ENCODE peak calls at places on chromosomes 11 and 22, in nine cellular contexts. C, J, S, B, W, K, F, G and D are unnamed samples.
A peak's percentile ranks its signal among the peaks of the same experiment; 100 is the strongest.

GRCh38 chr22:29344137-29344536 is 28.6 kb upstream of the RASL10A start:
- ATAC-seq in C (peak; percentile 73), W (peak; percentile 69), K (peak; percentile 44), J (peak; percentile 9), S (peak; percentile 76), F (peak; percentile 84), G (no peak), B (no peak), D (peak; percentile 87)

GRCh38 chr22:36798671-36799066 is 18.2 kb downstream of the PVALB start:
- ATAC-seq in B (no peak), F (no peak), S (peak; percentile 40), G (no peak), K (no peak), W (no peak), C (no peak), J (no peak), D (no peak)

GRCh38 chr11:110513521-110514450 is 84.0 kb downstream of the FDX1 start:
- ATAC-seq in B (no peak), W (no peak), F (no peak), J (no peak), C (peak; percentile 39), S (peak; percentile 45), G (no peak), K (no peak), D (peak; percentile 39)

GRCh38 chr11:76166314-76166713 is 40.0 kb downstream of the WNT11 start:
- ATAC-seq in J (no peak), F (no peak), C (no peak), B (peak; percentile 77), W (no peak), K (no peak), S (no peak), G (peak; percentile 86), D (no peak)

GRCh38 chr22:38864361-38865191 is 7.4 kb downstream of the CBX6 start:
- ATAC-seq in G (peak; percentile 1), J (peak; percentile 37), F (peak; percentile 28), C (peak; percentile 51), S (peak; percentile 16), B (no peak), W (no peak), K (no peak), D (no peak)

GRCh38 chr11:10302294-10302743 is 2.6 kb upstream of the ADM start:
- ATAC-seq in K (no peak), S (peak; percentile 11), F (peak; percentile 5), W (no peak), J (peak; percentile 3), G (no peak), B (no peak), C (peak; percentile 1), D (peak; percentile 1)

GRCh38 chr11:130536106-130537040 is 87.9 kb downstream of the ADAMTS15 start:
- ATAC-seq in B (no peak), S (no peak), C (no peak), F (peak; percentile 51), W (no peak), J (no peak), G (no peak), K (no peak), D (peak; percentile 89)

GRCh38 chr22:42330953-42331525 is 60.6 kb upstream of the TCF20 start:
- ATAC-seq in K (no peak), G (no peak), S (no peak), F (no peak), C (no peak), J (peak; percentile 47), W (no peak), B (no peak), D (no peak)

GRCh38 chr11:61727401-61727811 is 25.0 kb upstream of the MYRF start:
- ATAC-seq in J (no peak), B (no peak), S (no peak), K (no peak), F (no peak), W (no peak), G (no peak), C (peak; percentile 13), D (no peak)

GRCh38 chr11:107882095-107882820 is 23.7 kb upstream of the SLC35F2 start:
- ATAC-seq in C (no peak), K (no peak), B (no peak), J (no peak), W (no peak), S (no peak), F (no peak), G (no peak), D (no peak)

GRCh38 chr11:76637491-76638266 is 32.9 kb downstream of the LRRC32 start:
- ATAC-seq in S (peak; percentile 68), B (peak; percentile 92), C (peak; percentile 70), K (no peak), F (no peak), J (peak; percentile 71), G (no peak), W (peak; percentile 54), D (peak; percentile 57)

GRCh38 chr22:24285245-24285644 is 14.6 kb downstream of the SPECC1L start:
- ATAC-seq in J (no peak), B (peak; percentile 80), F (no peak), W (no peak), G (no peak), K (no peak), S (no peak), C (no peak), D (peak; percentile 32)

GRCh38 chr22:17370036-17370765 is 941 bp downstream of the CECR2 start:
- ATAC-seq in C (peak; percentile 44), F (peak; percentile 23), K (no peak), W (peak; percentile 40), G (no peak), J (no peak), S (peak; percentile 41), B (no peak), D (no peak)

GRCh38 chr11:75850787-75851186 is 35.8 kb downstream of the UVRAG start:
- ATAC-seq in S (no peak), W (peak; percentile 53), F (no peak), J (no peak), C (no peak), G (no peak), K (no peak), B (peak; percentile 54), D (no peak)

GRCh38 chr11:12185914-12186313 is 75.5 kb downstream of the MICAL2 start:
- ATAC-seq in B (no peak), F (no peak), W (no peak), C (peak; percentile 28), G (no peak), K (no peak), J (no peak), S (peak; percentile 85), D (peak; percentile 20)

GRCh38 chr11:115052601-115053000 is 374.3 kb downstream of the NXPE2 start:
- ATAC-seq in F (no peak), J (no peak), B (no peak), S (no peak), K (no peak), W (no peak), G (no peak), C (no peak), D (no peak)

GRCh38 chr11:86687083-86687799 is 14.8 kb upstream of the ME3 start:
- ATAC-seq in B (no peak), S (no peak), G (no peak), W (peak; percentile 63), F (no peak), C (peak; percentile 87), J (no peak), K (no peak), D (no peak)

GRCh38 chr11:76131142-76131541 is 75.2 kb downstream of the WNT11 start:
- ATAC-seq in F (no peak), G (no peak), B (no peak), J (no peak), K (no peak), S (no peak), W (no peak), C (peak; percentile 59), D (no peak)

GRCh38 chr11:35042906-35043305 is 96.1 kb upstream of the CD44 start:
- ATAC-seq in W (peak; percentile 70), F (no peak), J (no peak), G (no peak), K (no peak), C (peak; percentile 43), B (no peak), S (no peak), D (no peak)

GRCh38 chr11:79676396-79676795 is 235.6 kb upstream of the TENM4 start:
- ATAC-seq in W (no peak), S (no peak), B (no peak), K (no peak), J (no peak), C (no peak), F (no peak), G (no peak), D (no peak)
- H3K4me1 ChIP-seq in W (no peaks in the 10 kb centered on the region), S (no peaks in the 10 kb centered on the region), B (no peaks in the 10 kb centered on the region), K (no peaks in the 10 kb centered on the region), J (no peaks in the 10 kb centered on the region), C (no peaks in the 10 kb centered on the region), F (no peaks in the 10 kb centered on the region), G (peaks cover 13% of the 10 kb centered on the region), D (no peaks in the 10 kb centered on the region)

DNA sequence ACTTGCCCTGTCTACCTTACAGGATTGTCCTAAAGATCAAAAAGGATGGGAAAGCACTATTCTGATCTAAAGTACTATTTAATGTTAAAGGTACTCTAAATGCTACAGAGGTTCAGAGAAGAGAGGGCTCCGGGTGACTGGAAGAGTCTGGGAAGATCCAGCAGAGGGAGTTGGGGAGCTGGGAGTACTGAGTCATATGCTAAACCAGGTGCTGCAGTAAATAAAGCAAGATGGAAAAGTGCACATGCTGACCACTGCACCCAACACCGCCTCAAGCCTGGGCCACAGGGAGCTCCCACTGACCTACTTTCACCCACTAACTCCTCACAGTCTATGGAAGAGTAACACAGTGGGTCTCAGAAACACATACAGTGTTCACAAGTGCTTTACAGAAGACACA is 49.3 kb downstream of the WT1 start:
- ATAC-seq in W (no peak), C (peak; percentile 79), F (peak; percentile 81), K (no peak), G (peak; percentile 98), S (no peak), J (peak; percentile 64), B (peak; percentile 43), D (no peak)
- TF ChIP-seq CTCF in W (no peak), C (peak; percentile 22), F (peak; percentile 71), K (no peak), G (peak; percentile 75), S (no peak), J (no peak), B (peak; percentile 6), D (no peak)

GRCh38 chr11:43576834-43577521 is 103.6 kb upstream of the HSD17B12 start:
- ATAC-seq in J (peak; percentile 54), C (peak; percentile 42), B (peak; percentile 36), F (no peak), S (no peak), W (no peak), K (no peak), G (peak; percentile 19), D (no peak)
- H3K4me1 ChIP-seq in J (peaks cover 18% of the 10 kb centered on the region), C (peaks cover 57% of the 10 kb centered on the region), B (no peaks in the 10 kb centered on the region), F (peaks cover 34% of the 10 kb centered on the region), S (peaks cover 37% of the 10 kb centered on the region), W (peaks cover 65% of the 10 kb centered on the region), K (peaks cover 2% of the 10 kb centered on the region), G (peaks cover 44% of the 10 kb centered on the region), D (peaks cover 66% of the 10 kb centered on the region)

DNA sequence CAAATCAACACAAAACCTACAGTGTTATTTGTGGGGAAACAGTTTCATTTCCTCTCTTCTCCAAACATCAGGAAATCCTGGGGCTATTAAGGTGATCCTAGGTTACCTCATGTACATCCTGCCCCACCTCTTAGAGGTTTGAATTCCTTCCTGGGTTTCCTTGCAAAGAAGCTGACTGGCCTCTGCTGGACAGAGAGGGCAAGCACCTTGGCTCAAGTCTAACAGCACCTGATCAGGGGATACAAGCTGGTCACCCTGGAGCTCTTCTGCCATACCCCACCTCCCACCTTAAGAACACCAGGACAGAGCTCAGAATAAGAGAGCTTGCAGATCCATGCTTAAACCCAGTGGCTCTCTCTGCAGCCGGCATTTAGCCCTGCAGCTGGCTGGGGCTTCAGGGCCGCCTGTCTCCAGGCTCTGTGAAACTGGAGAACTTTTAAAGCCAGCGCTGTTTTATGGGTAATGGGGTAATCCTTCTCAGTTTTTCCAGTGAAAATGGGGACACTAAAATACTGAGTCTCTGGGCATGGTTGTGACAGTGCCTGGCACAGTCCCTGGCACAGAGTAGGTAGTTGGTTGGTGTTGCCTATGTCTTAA is 386.6 kb upstream of the NARS2 start:
- ATAC-seq in W (no peak), F (peak; percentile 85), S (peak; percentile 86), G (peak; percentile 91), J (peak; percentile 93), C (peak; percentile 69), K (peak; percentile 66), B (peak; percentile 35), D (no peak)
- TF ChIP-seq CTCF in W (no peak), F (peak; percentile 77), S (peak; percentile 55), G (peak; percentile 83), J (peak; percentile 16), C (no peak), K (peak; percentile 34), B (no peak), D (peak; percentile 47)